ENCODE peak calls at places on chromosomes 5 and 9, in four cellular contexts. One of them, this sample, is unnamed.

GRCh38 chr9:731474-731873 is 110.0 kb upstream of the DMRT1 start:
- DNase-seq in endothelial cell of umbilical vein: no peak
- DNase-seq in K562: no peak
- DNase-seq in GM12878: no peak
- DNase-seq in this sample: no peak

GRCh38 chr5:132211787-132212186 is 15.9 kb downstream of the P4HA2 start:
- DNase-seq in endothelial cell of umbilical vein: no peak
- DNase-seq in K562: no peak
- DNase-seq in GM12878: no peak
- DNase-seq in this sample: no peak

GRCh38 chr5:107378218-107378899 is 292.4 kb downstream of the EFNA5 start:
- DNase-seq in endothelial cell of umbilical vein: no peak
- DNase-seq in K562: no peak
- DNase-seq in GM12878: no peak
- DNase-seq in this sample: peak

GRCh38 chr5:10656176-10656830 is 92.4 kb downstream of the ANKRD33B start:
- DNase-seq in endothelial cell of umbilical vein: no peak
- DNase-seq in K562: no peak
- DNase-seq in GM12878: no peak
- DNase-seq in this sample: peak

GRCh38 chr5:56670916-56671315 is 144.4 kb upstream of the MAP3K1 start:
- DNase-seq in endothelial cell of umbilical vein: no peak
- DNase-seq in K562: no peak
- DNase-seq in GM12878: no peak
- DNase-seq in this sample: peak

GRCh38 chr9:110266786-110267185 is 10.5 kb upstream of the TXN start:
- DNase-seq in endothelial cell of umbilical vein: no peak
- DNase-seq in K562: no peak
- DNase-seq in GM12878: no peak
- DNase-seq in this sample: no peak

GRCh38 chr5:178288373-178289368 is 56.1 kb upstream of the PHYKPL start:
- DNase-seq in endothelial cell of umbilical vein: no peak
- DNase-seq in K562: no peak
- DNase-seq in GM12878: no peak
- DNase-seq in this sample: no peak

GRCh38 chr9:14170973-14171596 is 142.9 kb downstream of the NFIB start:
- DNase-seq in endothelial cell of umbilical vein: peak
- DNase-seq in K562: no peak
- DNase-seq in GM12878: no peak
- DNase-seq in this sample: peak

GRCh38 chr5:31476607-31477200 is 55.2 kb downstream of the DROSHA start:
- DNase-seq in endothelial cell of umbilical vein: no peak
- DNase-seq in K562: no peak
- DNase-seq in GM12878: no peak
- DNase-seq in this sample: no peak

DNA sequence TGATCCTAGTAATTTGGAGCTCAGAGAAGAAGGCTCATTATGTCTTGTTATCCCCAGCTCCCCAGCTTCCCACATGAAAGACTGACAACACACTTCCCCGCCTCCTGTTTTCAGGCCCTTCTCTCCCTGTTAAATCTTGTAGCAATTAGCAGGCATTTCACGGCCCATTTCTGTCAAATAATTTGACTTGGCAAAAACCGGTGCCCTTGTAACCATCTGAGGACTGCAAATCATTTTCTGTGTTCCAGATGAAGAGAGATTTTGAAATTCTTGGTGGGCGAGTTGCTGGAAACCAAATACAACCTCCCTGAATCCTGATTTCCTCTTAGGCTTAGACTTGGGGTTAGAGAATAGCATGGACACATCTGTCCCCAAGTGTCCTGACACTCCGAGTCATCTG is 109.7 kb downstream of the MSX2 start:
- DNase-seq in endothelial cell of umbilical vein: no peak
- DNase-seq in K562: no peak
- DNase-seq in GM12878: no peak
- DNase-seq in this sample: no peak
- TF ChIP-seq FOS in endothelial cell of umbilical vein: no peak
- TF ChIP-seq FOS in K562: no peak
- TF ChIP-seq FOS in GM12878: no peak
- TF ChIP-seq FOS in this sample: no peak

DNA sequence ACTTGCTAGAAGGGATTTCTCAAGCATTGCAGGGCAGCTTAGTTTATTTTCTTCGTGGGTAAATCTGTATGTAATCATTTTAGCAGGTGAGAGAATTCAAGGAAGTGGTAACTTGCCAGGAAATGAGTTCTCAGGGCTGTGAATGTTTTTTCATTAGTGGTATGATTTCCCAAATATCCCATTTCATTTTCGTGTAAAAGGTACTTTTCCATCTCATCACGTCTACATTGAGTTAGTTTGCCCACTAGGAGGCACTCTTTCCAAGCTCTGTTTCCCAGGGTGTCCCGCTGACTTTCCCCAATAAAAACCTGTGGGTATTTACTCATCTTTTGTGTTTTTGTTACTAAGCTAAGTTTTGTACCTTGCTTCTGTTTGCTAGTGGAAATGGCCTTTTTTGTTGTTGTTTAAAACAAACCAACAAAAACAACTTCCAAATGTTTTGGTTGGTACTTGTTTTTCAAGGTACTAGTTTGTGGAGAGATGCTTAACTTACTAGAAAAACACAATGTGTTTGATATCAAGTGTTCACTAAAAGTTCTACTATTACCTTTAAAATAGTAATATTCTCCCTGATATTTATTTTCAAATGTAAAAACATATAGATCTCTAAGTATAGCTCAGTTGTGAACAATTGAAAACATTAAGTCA is 373.6 kb downstream of the ADGRV1 start:
- DNase-seq in endothelial cell of umbilical vein: peak
- DNase-seq in K562: peak
- DNase-seq in GM12878: peak
- DNase-seq in this sample: peak
- TF ChIP-seq FOS in endothelial cell of umbilical vein: peak
- TF ChIP-seq FOS in K562: no peak
- TF ChIP-seq FOS in GM12878: no peak
- TF ChIP-seq FOS in this sample: no peak

GRCh38 chr5:133828727-133829126 is 139.7 kb downstream of the C5orf15 start:
- DNase-seq in endothelial cell of umbilical vein: no peak
- DNase-seq in K562: no peak
- DNase-seq in GM12878: no peak
- DNase-seq in this sample: no peak
- TF ChIP-seq FOS in endothelial cell of umbilical vein: no peak
- TF ChIP-seq FOS in K562: no peak
- TF ChIP-seq FOS in GM12878: no peak
- TF ChIP-seq FOS in this sample: no peak

GRCh38 chr5:27962201-27962600 is 923.8 kb upstream of the CDH9 start:
- DNase-seq in endothelial cell of umbilical vein: no peak
- DNase-seq in K562: no peak
- DNase-seq in GM12878: no peak
- DNase-seq in this sample: no peak
- TF ChIP-seq FOS in endothelial cell of umbilical vein: no peak
- TF ChIP-seq FOS in K562: no peak
- TF ChIP-seq FOS in GM12878: no peak
- TF ChIP-seq FOS in this sample: no peak

DNA sequence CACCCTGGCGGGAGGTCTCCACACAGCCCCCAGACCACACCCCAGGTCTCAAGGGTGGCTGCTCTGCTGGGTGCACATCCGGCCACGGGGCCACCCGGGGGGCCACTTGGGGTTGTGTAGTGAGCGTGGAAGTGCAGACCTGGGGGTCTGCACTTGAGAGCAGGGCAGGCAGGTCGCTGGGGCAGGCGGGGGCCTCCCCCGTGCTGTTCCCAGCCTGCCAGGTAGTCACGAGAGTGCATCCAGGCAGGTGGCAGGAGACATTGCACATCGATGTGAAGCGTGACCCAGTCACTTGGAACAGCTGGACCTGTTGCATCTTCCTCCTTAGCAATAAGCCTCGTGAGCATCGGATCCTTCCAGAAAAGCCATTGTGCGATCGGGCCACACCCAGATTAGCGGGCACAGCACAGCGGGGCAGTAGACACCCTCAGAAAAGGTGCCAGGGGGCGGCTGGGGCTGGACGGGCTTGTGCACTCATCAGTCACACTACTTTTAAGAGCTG is 4.8 kb upstream of the ENTPD8 start:
- DNase-seq in endothelial cell of umbilical vein: no peak
- DNase-seq in K562: no peak
- DNase-seq in GM12878: no peak
- DNase-seq in this sample: no peak
- TF ChIP-seq FOS in endothelial cell of umbilical vein: no peak
- TF ChIP-seq FOS in K562: no peak
- TF ChIP-seq FOS in GM12878: no peak
- TF ChIP-seq FOS in this sample: no peak

DNA sequence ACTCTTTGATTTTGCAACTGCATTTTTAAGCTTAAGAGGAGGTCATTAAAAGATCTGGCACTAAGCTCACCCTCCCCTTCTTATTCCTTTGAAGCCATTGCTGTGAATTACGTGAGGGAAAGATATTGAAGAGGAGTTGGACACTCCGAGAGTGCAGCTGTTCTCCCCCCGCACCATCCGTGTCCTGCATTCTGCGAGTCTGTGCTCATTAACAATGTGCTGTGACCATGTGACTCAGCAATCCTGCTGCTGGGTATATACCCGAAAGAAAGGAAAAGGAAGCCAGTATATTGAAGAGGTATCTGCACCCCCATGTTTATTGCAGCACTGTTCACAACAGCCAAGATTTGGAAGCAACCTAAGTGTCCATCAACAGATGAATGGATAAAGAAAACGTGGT is 40.0 kb downstream of the NXNL2 start:
- DNase-seq in endothelial cell of umbilical vein: no peak
- DNase-seq in K562: peak
- DNase-seq in GM12878: no peak
- DNase-seq in this sample: peak
- TF ChIP-seq FOS in endothelial cell of umbilical vein: no peak
- TF ChIP-seq FOS in K562: no peak
- TF ChIP-seq FOS in GM12878: no peak
- TF ChIP-seq FOS in this sample: no peak

GRCh38 chr5:74252033-74252430 is 388.5 kb downstream of the ENC1 start:
- DNase-seq in endothelial cell of umbilical vein: no peak
- DNase-seq in K562: no peak
- DNase-seq in GM12878: no peak
- DNase-seq in this sample: no peak
- TF ChIP-seq FOS in endothelial cell of umbilical vein: no peak
- TF ChIP-seq FOS in K562: no peak
- TF ChIP-seq FOS in GM12878: no peak
- TF ChIP-seq FOS in this sample: no peak

GRCh38 chr5:16970260-16970659 is 34.2 kb upstream of the MYO10 start:
- DNase-seq in endothelial cell of umbilical vein: no peak
- DNase-seq in K562: no peak
- DNase-seq in GM12878: no peak
- DNase-seq in this sample: no peak
- TF ChIP-seq FOS in endothelial cell of umbilical vein: no peak
- TF ChIP-seq FOS in K562: no peak
- TF ChIP-seq FOS in GM12878: no peak
- TF ChIP-seq FOS in this sample: no peak

This sample was measured in IMR-90.